ENCODE peak calls at places on chromosomes 13 and 19, in seven cellular contexts. D, F, K, Z, N, W and E are unnamed samples.
A peak's percentile ranks its signal among the peaks of the same experiment; 100 is the strongest.

GRCh38 chr13:109669234-109669612 is 117.2 kb downstream of the IRS2 start:
- DNase-seq in K (no peak), F (no peak), D (no peak), Z (no peak), N (no peak), W (no peak), E (no peak)

GRCh38 chr13:111911141-111911720 is 155.7 kb upstream of the SOX1 start:
- DNase-seq in N (no peak), F (no peak), W (no peak), K (no peak), D (no peak), Z (no peak), E (no peak)

GRCh38 chr13:98261165-98261672 is 84.2 kb upstream of the RNF113B start:
- DNase-seq in N (no peak), F (no peak), D (no peak), K (no peak), W (no peak), Z (no peak), E (no peak)

GRCh38 chr13:84661718-84662117 is 779.4 kb upstream of the SLITRK1 start:
- DNase-seq in Z (no peak), W (no peak), F (no peak), D (no peak), N (no peak), K (peak; percentile 21), E (no peak)

GRCh38 chr13:46830405-46831005 is 33.5 kb upstream of the ESD start:
- DNase-seq in Z (no peak), W (no peak), D (no peak), K (no peak), F (no peak), N (no peak), E (no peak)

GRCh38 chr19:33064778-33065550 is at the start of gene RHPN2:
- DNase-seq in F (peak; percentile 10), Z (peak; percentile 22), W (peak; percentile 57), D (peak; percentile 92), N (peak; percentile 49), K (peak; percentile 82), E (peak; percentile 24)

GRCh38 chr19:45451181-45451849 is 16.5 kb upstream of the FOSB start:
- DNase-seq in F (peak; percentile 62), Z (no peak), N (no peak), D (peak; percentile 51), W (no peak), K (peak; percentile 78), E (peak; percentile 63)

GRCh38 chr13:111232191-111232590 is 88.3 kb upstream of the TEX29 start:
- DNase-seq in Z (no peak), N (peak; percentile 63), W (peak; percentile 56), D (no peak), K (no peak), F (no peak), E (no peak)

GRCh38 chr13:88068975-88069374 is 397.8 kb downstream of the SLITRK5 start:
- DNase-seq in D (peak; percentile 0), N (no peak), W (no peak), F (no peak), K (no peak), Z (no peak), E (no peak)

GRCh38 chr19:50817941-50818858 is 5.4 kb downstream of the KLK1 start:
- DNase-seq in N (peak; percentile 78), Z (no peak), K (peak; percentile 42), F (no peak), D (peak; percentile 80), W (peak; percentile 33), E (no peak)